ENCODE peak calls at places on chromosomes 12 and 14, in ten cellular contexts. W is HFF-Myc, P is psoas muscle, R is coronary artery, B is adrenal gland, N is RWPE1, Q is NB4, H is progenitor cell of endocrine pancreas, I is kidney epithelial cell, X is cardiac fibroblast. C is an unnamed sample.

GRCh38 chr14:55438066-55438683 is 2.2 kb downstream of the TBPL2 start:
- DNase-seq in X (peak; percentile 80), W (no peak), I (peak; percentile 31), Q (peak; percentile 49), P (no peak), B (peak; percentile 70), H (no peak), R (no peak), N (peak; percentile 64), C (peak; percentile 84)

GRCh38 chr14:72686101-72686500 is 207.8 kb downstream of the DPF3 start:
- DNase-seq in B (no peak), R (no peak), I (no peak), P (no peak), H (no peak), W (no peak), X (no peak), N (no peak), Q (no peak), C (no peak)

GRCh38 chr12:113462117-113462774 is 9.4 kb downstream of the LHX5 start:
- DNase-seq in R (peak; percentile 78), B (peak; percentile 88), P (peak; percentile 86), Q (peak; percentile 78), N (peak; percentile 63), I (peak; percentile 19), W (peak; percentile 36), H (peak; percentile 83), X (peak; percentile 81), C (peak; percentile 82)

GRCh38 chr12:64679487-64679983 is 69.2 kb downstream of the RASSF3 start:
- DNase-seq in W (no peak), I (peak; percentile 68), B (peak; percentile 82), H (no peak), R (peak; percentile 85), Q (no peak), N (peak; percentile 82), P (peak; percentile 81), X (peak; percentile 90), C (peak; percentile 78)

GRCh38 chr12:23722655-23723054 is 226.8 kb downstream of the SOX5 start:
- DNase-seq in N (no peak), Q (no peak), X (no peak), W (no peak), R (no peak), P (no peak), I (no peak), H (no peak), B (no peak), C (no peak)

GRCh38 chr12:118103601-118104382 is at the start of gene VSIG10:
- DNase-seq in I (no peak), B (peak; percentile 83), Q (peak; percentile 80), P (peak; percentile 84), X (peak; percentile 52), H (peak; percentile 58), N (peak; percentile 75), R (peak; percentile 77), W (no peak), C (peak; percentile 62)

GRCh38 chr12:57230381-57231155 is 1.1 kb downstream of the SHMT2 start:
- DNase-seq in R (no peak), Q (no peak), X (no peak), P (no peak), H (no peak), B (no peak), N (no peak), W (no peak), I (no peak), C (no peak)

GRCh38 chr12:104411826-104412626 is 44.7 kb upstream of the CHST11 start:
- DNase-seq in P (no peak), I (no peak), R (no peak), H (no peak), X (no peak), W (no peak), N (peak; percentile 17), Q (no peak), B (no peak), C (peak; percentile 39)

GRCh38 chr14:102081231-102082080 is 5.4 kb downstream of the HSP90AA1 start:
- DNase-seq in R (no peak), I (no peak), W (no peak), B (no peak), X (no peak), P (no peak), H (no peak), Q (no peak), N (no peak), C (no peak)

GRCh38 chr12:114904254-114905003 is 220.5 kb upstream of the TBX3 start:
- DNase-seq in W (no peak), P (no peak), N (no peak), Q (no peak), I (peak; percentile 48), B (peak; percentile 47), R (no peak), X (peak; percentile 71), H (no peak), C (peak; percentile 59)

GRCh38 chr14:65336191-65336591 is 76.3 kb upstream of the FUT8 start:
- DNase-seq in W (no peak), H (no peak), X (peak; percentile 71), Q (no peak), N (no peak), B (no peak), P (no peak), I (peak; percentile 34), R (no peak), C (peak; percentile 53)

GRCh38 chr12:92544321-92544720 is 158.5 kb upstream of the PLEKHG7 start:
- DNase-seq in R (no peak), Q (no peak), B (no peak), W (no peak), P (no peak), X (no peak), I (no peak), N (no peak), H (no peak), C (no peak)

GRCh38 chr12:15356831-15357456 is 34.6 kb downstream of the PTPRO start:
- DNase-seq in B (no peak), R (no peak), X (no peak), H (no peak), Q (no peak), I (no peak), W (no peak), P (no peak), N (no peak), C (no peak)

GRCh38 chr14:52802597-52802996 is 11.2 kb upstream of the GNPNAT1 start:
- DNase-seq in Q (no peak), I (no peak), X (peak; percentile 97), B (no peak), P (no peak), H (no peak), W (no peak), N (peak; percentile 56), R (no peak), C (no peak)

GRCh38 chr12:105820407-105821140 is 318.2 kb downstream of the NUAK1 start:
- DNase-seq in I (no peak), Q (peak; percentile 41), H (no peak), R (peak; percentile 79), W (no peak), B (peak; percentile 80), N (no peak), X (peak; percentile 88), P (peak; percentile 60), C (peak; percentile 85)

GRCh38 chr12:90512518-90512917 is 442.5 kb downstream of the CCER1 start:
- DNase-seq in W (no peak), I (no peak), H (no peak), X (no peak), B (no peak), R (no peak), N (no peak), P (no peak), Q (no peak), C (no peak)

DNA sequence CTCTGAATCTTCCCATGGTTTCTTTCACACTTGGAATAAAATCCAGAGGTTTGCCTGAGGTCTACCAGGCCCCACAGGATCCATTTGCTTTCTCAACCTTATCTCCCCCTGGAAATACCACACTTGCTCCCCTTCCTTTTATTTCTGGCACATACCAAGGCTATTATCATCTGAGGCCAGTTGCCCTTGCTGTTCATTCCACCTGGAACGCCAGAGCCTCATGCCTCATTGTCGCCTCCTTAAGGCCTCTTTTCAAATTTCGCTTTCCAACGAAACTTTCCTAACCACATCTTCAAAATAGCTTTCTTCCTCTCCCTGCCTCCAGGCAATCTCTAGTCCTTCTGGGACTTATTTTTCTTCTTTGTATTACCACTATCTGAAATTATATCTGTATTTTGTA is 11.2 kb upstream of the LRIG3 start:
- DNase-seq in H (no peak), W (no peak), P (no peak), R (no peak), N (no peak), B (no peak), Q (no peak), I (no peak), X (no peak), C (no peak)
- TF ChIP-seq CTCF in H (no peak), W (no peak), P (no peak), R (no peak), N (no peak), B (no peak), Q (peak; percentile 10), I (no peak), X (peak; percentile 15), C (peak; percentile 3)

GRCh38 chr12:6375269-6376078 is at the start of gene SCNN1A:
- DNase-seq in X (no peak), B (peak; percentile 52), Q (no peak), P (no peak), I (no peak), N (peak; percentile 80), R (no peak), H (no peak), W (no peak), C (no peak)
- TF ChIP-seq CTCF in X (no peak), B (no peak), Q (no peak), P (no peak), I (no peak), N (no peak), R (no peak), H (no peak), W (no peak), C (no peak)

GRCh38 chr12:95590775-95591174 is 39.5 kb upstream of the USP44 start:
- DNase-seq in Q (no peak), B (no peak), W (no peak), R (no peak), X (no peak), P (no peak), I (no peak), N (no peak), H (no peak), C (no peak)
- TF ChIP-seq CTCF in Q (no peak), B (no peak), W (no peak), R (no peak), X (no peak), P (no peak), I (no peak), N (no peak), H (no peak), C (no peak)

DNA sequence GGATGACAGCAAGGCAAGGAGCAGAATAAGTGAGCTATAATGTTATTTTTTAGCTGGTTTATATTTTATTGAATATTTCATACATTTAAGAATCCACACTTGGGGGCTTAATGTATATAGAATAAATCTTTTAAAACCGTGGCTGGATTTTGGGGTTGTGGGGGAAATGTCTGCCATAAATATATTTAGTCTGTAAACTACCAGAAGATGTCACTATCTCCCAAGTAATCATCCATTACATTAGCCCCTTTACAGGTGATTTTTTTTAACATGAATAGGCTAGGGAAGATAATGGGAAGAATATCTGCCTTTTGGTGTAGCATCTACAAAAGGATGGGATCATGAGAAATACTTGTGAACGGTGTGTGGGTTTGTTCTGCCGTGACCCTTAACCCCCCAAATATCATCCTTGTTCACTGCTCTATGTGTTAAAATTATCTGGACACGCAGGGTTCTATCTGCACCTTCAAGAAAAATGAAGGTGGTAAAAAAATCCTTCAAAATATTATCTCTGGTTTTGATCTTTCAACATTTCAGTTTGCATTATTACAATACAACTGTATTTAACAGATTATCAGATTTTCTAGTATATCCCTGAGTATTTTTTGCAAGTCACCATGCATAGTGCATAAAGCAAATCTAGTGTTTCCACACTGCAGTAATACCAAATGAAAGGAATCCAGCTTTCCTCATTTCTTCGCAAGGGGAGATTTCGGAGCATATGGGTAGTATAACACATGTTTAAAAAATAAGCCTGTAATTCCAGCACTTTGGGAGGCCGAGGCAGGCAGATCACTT is 8.0 kb upstream of the SLC17A8 start:
- DNase-seq in W (peak; percentile 10), N (peak; percentile 30), B (no peak), P (no peak), Q (peak; percentile 51), R (no peak), H (no peak), X (peak; percentile 57), I (no peak), C (peak; percentile 48)
- TF ChIP-seq CTCF in W (peak; percentile 6), N (no peak), B (no peak), P (peak; percentile 38), Q (no peak), R (no peak), H (peak; percentile 59), X (peak; percentile 8), I (peak; percentile 33), C (peak; percentile 19)